ENCODE peak calls at places on chromosome 18, in eight cellular contexts. One of them, this sample, is unnamed.

GRCh38 chr18:23302852-23303527 is 150.1 kb upstream of the RIOK3 start:
- DNase-seq in epithelial cell of esophagus: peak
- DNase-seq in GM04504: peak
- DNase-seq in KBM-7: no peak
- DNase-seq in effector memory CD8-positive, alpha-beta T cell: no peak
- DNase-seq in ACHN: no peak
- DNase-seq in CD8-positive, alpha-beta memory T cell: no peak
- DNase-seq in activated CD4-positive, alpha-beta T cell treated with anti-CD3 and anti-CD28 coated beads, Interleukin-2, amount 10 ng/mL, durations not matched to agents 24 days and 14 days: no peak
- DNase-seq in this sample: no peak

GRCh38 chr18:49751427-49752094 is 61.8 kb downstream of the ACAA2 start:
- DNase-seq in epithelial cell of esophagus: peak
- DNase-seq in GM04504: no peak
- DNase-seq in KBM-7: no peak
- DNase-seq in effector memory CD8-positive, alpha-beta T cell: peak
- DNase-seq in ACHN: no peak
- DNase-seq in CD8-positive, alpha-beta memory T cell: no peak
- DNase-seq in activated CD4-positive, alpha-beta T cell treated with anti-CD3 and anti-CD28 coated beads, Interleukin-2, amount 10 ng/mL, durations not matched to agents 24 days and 14 days: no peak
- DNase-seq in this sample: peak

GRCh38 chr18:36408606-36409005 is 111.1 kb downstream of the FHOD3 start:
- DNase-seq in epithelial cell of esophagus: no peak
- DNase-seq in GM04504: no peak
- DNase-seq in KBM-7: no peak
- DNase-seq in effector memory CD8-positive, alpha-beta T cell: no peak
- DNase-seq in ACHN: no peak
- DNase-seq in CD8-positive, alpha-beta memory T cell: no peak
- DNase-seq in activated CD4-positive, alpha-beta T cell treated with anti-CD3 and anti-CD28 coated beads, Interleukin-2, amount 10 ng/mL, durations not matched to agents 24 days and 14 days: no peak
- DNase-seq in this sample: no peak

GRCh38 chr18:13889661-13890060 is 25.7 kb downstream of the MC2R start:
- DNase-seq in epithelial cell of esophagus: no peak
- DNase-seq in GM04504: no peak
- DNase-seq in KBM-7: no peak
- DNase-seq in effector memory CD8-positive, alpha-beta T cell: no peak
- DNase-seq in ACHN: no peak
- DNase-seq in CD8-positive, alpha-beta memory T cell: no peak
- DNase-seq in activated CD4-positive, alpha-beta T cell treated with anti-CD3 and anti-CD28 coated beads, Interleukin-2, amount 10 ng/mL, durations not matched to agents 24 days and 14 days: no peak
- DNase-seq in this sample: no peak

GRCh38 chr18:8260319-8260718 is 348.9 kb upstream of the RAB12 start:
- DNase-seq in epithelial cell of esophagus: peak
- DNase-seq in GM04504: no peak
- DNase-seq in KBM-7: no peak
- DNase-seq in effector memory CD8-positive, alpha-beta T cell: no peak
- DNase-seq in ACHN: no peak
- DNase-seq in CD8-positive, alpha-beta memory T cell: no peak
- DNase-seq in activated CD4-positive, alpha-beta T cell treated with anti-CD3 and anti-CD28 coated beads, Interleukin-2, amount 10 ng/mL, durations not matched to agents 24 days and 14 days: no peak
- DNase-seq in this sample: no peak

GRCh38 chr18:73647391-73647790 is 500.2 kb downstream of the FBXO15 start:
- DNase-seq in epithelial cell of esophagus: no peak
- DNase-seq in GM04504: no peak
- DNase-seq in KBM-7: no peak
- DNase-seq in effector memory CD8-positive, alpha-beta T cell: no peak
- DNase-seq in ACHN: no peak
- DNase-seq in CD8-positive, alpha-beta memory T cell: no peak
- DNase-seq in activated CD4-positive, alpha-beta T cell treated with anti-CD3 and anti-CD28 coated beads, Interleukin-2, amount 10 ng/mL, durations not matched to agents 24 days and 14 days: no peak
- DNase-seq in this sample: no peak

GRCh38 chr18:68714356-68714706 is 577 bp downstream of the TMX3 start:
- DNase-seq in epithelial cell of esophagus: peak
- DNase-seq in GM04504: no peak
- DNase-seq in KBM-7: no peak
- DNase-seq in effector memory CD8-positive, alpha-beta T cell: no peak
- DNase-seq in ACHN: peak
- DNase-seq in CD8-positive, alpha-beta memory T cell: no peak
- DNase-seq in activated CD4-positive, alpha-beta T cell treated with anti-CD3 and anti-CD28 coated beads, Interleukin-2, amount 10 ng/mL, durations not matched to agents 24 days and 14 days: no peak
- DNase-seq in this sample: no peak

GRCh38 chr18:49098386-49098785 is 147.6 kb upstream of the SMAD7 start:
- DNase-seq in epithelial cell of esophagus: no peak
- DNase-seq in GM04504: no peak
- DNase-seq in KBM-7: no peak
- DNase-seq in effector memory CD8-positive, alpha-beta T cell: no peak
- DNase-seq in ACHN: no peak
- DNase-seq in CD8-positive, alpha-beta memory T cell: no peak
- DNase-seq in activated CD4-positive, alpha-beta T cell treated with anti-CD3 and anti-CD28 coated beads, Interleukin-2, amount 10 ng/mL, durations not matched to agents 24 days and 14 days: no peak
- DNase-seq in this sample: no peak

GRCh38 chr18:79399275-79400081 is 3.7 kb downstream of the NFATC1 start:
- DNase-seq in epithelial cell of esophagus: no peak
- DNase-seq in GM04504: no peak
- DNase-seq in KBM-7: no peak
- DNase-seq in effector memory CD8-positive, alpha-beta T cell: no peak
- DNase-seq in ACHN: no peak
- DNase-seq in CD8-positive, alpha-beta memory T cell: no peak
- DNase-seq in activated CD4-positive, alpha-beta T cell treated with anti-CD3 and anti-CD28 coated beads, Interleukin-2, amount 10 ng/mL, durations not matched to agents 24 days and 14 days: peak
- DNase-seq in this sample: no peak

GRCh38 chr18:22314406-22314805 is 103.3 kb downstream of the CTAGE1 start:
- DNase-seq in epithelial cell of esophagus: peak
- DNase-seq in GM04504: peak
- DNase-seq in KBM-7: no peak
- DNase-seq in effector memory CD8-positive, alpha-beta T cell: no peak
- DNase-seq in ACHN: no peak
- DNase-seq in CD8-positive, alpha-beta memory T cell: no peak
- DNase-seq in activated CD4-positive, alpha-beta T cell treated with anti-CD3 and anti-CD28 coated beads, Interleukin-2, amount 10 ng/mL, durations not matched to agents 24 days and 14 days: no peak
- DNase-seq in this sample: no peak

GRCh38 chr18:54261894-54262293 is 7.4 kb upstream of the POLI start:
- DNase-seq in epithelial cell of esophagus: no peak
- DNase-seq in GM04504: no peak
- DNase-seq in KBM-7: peak
- DNase-seq in effector memory CD8-positive, alpha-beta T cell: no peak
- DNase-seq in ACHN: no peak
- DNase-seq in CD8-positive, alpha-beta memory T cell: no peak
- DNase-seq in activated CD4-positive, alpha-beta T cell treated with anti-CD3 and anti-CD28 coated beads, Interleukin-2, amount 10 ng/mL, durations not matched to agents 24 days and 14 days: peak
- DNase-seq in this sample: no peak

GRCh38 chr18:62894681-62895390 is 179.5 kb downstream of the PHLPP1 start:
- DNase-seq in epithelial cell of esophagus: peak
- DNase-seq in GM04504: no peak
- DNase-seq in KBM-7: no peak
- DNase-seq in effector memory CD8-positive, alpha-beta T cell: no peak
- DNase-seq in ACHN: no peak
- DNase-seq in CD8-positive, alpha-beta memory T cell: no peak
- DNase-seq in activated CD4-positive, alpha-beta T cell treated with anti-CD3 and anti-CD28 coated beads, Interleukin-2, amount 10 ng/mL, durations not matched to agents 24 days and 14 days: no peak
- DNase-seq in this sample: no peak

GRCh38 chr18:59143441-59143840 is 3.8 kb downstream of the SEC11C start:
- DNase-seq in epithelial cell of esophagus: no peak
- DNase-seq in GM04504: no peak
- DNase-seq in KBM-7: no peak
- DNase-seq in effector memory CD8-positive, alpha-beta T cell: no peak
- DNase-seq in ACHN: no peak
- DNase-seq in CD8-positive, alpha-beta memory T cell: no peak
- DNase-seq in activated CD4-positive, alpha-beta T cell treated with anti-CD3 and anti-CD28 coated beads, Interleukin-2, amount 10 ng/mL, durations not matched to agents 24 days and 14 days: no peak
- DNase-seq in this sample: no peak

GRCh38 chr18:14917311-14917710 is 169.3 kb downstream of the ANKRD30B start:
- DNase-seq in epithelial cell of esophagus: no peak
- DNase-seq in GM04504: no peak
- DNase-seq in KBM-7: no peak
- DNase-seq in effector memory CD8-positive, alpha-beta T cell: no peak
- DNase-seq in ACHN: no peak
- DNase-seq in CD8-positive, alpha-beta memory T cell: no peak
- DNase-seq in activated CD4-positive, alpha-beta T cell treated with anti-CD3 and anti-CD28 coated beads, Interleukin-2, amount 10 ng/mL, durations not matched to agents 24 days and 14 days: no peak
- DNase-seq in this sample: no peak

GRCh38 chr18:23135679-23136325 is 517 bp downstream of the CABLES1 start:
- DNase-seq in epithelial cell of esophagus: peak
- DNase-seq in GM04504: no peak
- DNase-seq in KBM-7: no peak
- DNase-seq in effector memory CD8-positive, alpha-beta T cell: peak
- DNase-seq in ACHN: peak
- DNase-seq in CD8-positive, alpha-beta memory T cell: no peak
- DNase-seq in activated CD4-positive, alpha-beta T cell treated with anti-CD3 and anti-CD28 coated beads, Interleukin-2, amount 10 ng/mL, durations not matched to agents 24 days and 14 days: peak
- DNase-seq in this sample: no peak

GRCh38 chr18:36321636-36322407 is 24.3 kb downstream of the FHOD3 start:
- DNase-seq in epithelial cell of esophagus: peak
- DNase-seq in GM04504: no peak
- DNase-seq in KBM-7: no peak
- DNase-seq in effector memory CD8-positive, alpha-beta T cell: no peak
- DNase-seq in ACHN: peak
- DNase-seq in CD8-positive, alpha-beta memory T cell: no peak
- DNase-seq in activated CD4-positive, alpha-beta T cell treated with anti-CD3 and anti-CD28 coated beads, Interleukin-2, amount 10 ng/mL, durations not matched to agents 24 days and 14 days: no peak
- DNase-seq in this sample: no peak

GRCh38 chr18:42578781-42579180 is 536.7 kb downstream of the RIT2 start:
- DNase-seq in epithelial cell of esophagus: peak
- DNase-seq in GM04504: no peak
- DNase-seq in KBM-7: no peak
- DNase-seq in effector memory CD8-positive, alpha-beta T cell: no peak
- DNase-seq in ACHN: no peak
- DNase-seq in CD8-positive, alpha-beta memory T cell: no peak
- DNase-seq in activated CD4-positive, alpha-beta T cell treated with anti-CD3 and anti-CD28 coated beads, Interleukin-2, amount 10 ng/mL, durations not matched to agents 24 days and 14 days: no peak
- DNase-seq in this sample: no peak

GRCh38 chr18:79405019-79405780 is 9.5 kb downstream of the NFATC1 start:
- DNase-seq in epithelial cell of esophagus: no peak
- DNase-seq in GM04504: no peak
- DNase-seq in KBM-7: no peak
- DNase-seq in effector memory CD8-positive, alpha-beta T cell: no peak
- DNase-seq in ACHN: no peak
- DNase-seq in CD8-positive, alpha-beta memory T cell: no peak
- DNase-seq in activated CD4-positive, alpha-beta T cell treated with anti-CD3 and anti-CD28 coated beads, Interleukin-2, amount 10 ng/mL, durations not matched to agents 24 days and 14 days: peak
- DNase-seq in this sample: no peak

GRCh38 chr18:26656944-26657536 is 108.7 kb upstream of the KCTD1 start:
- DNase-seq in epithelial cell of esophagus: peak
- DNase-seq in GM04504: no peak
- DNase-seq in KBM-7: peak
- DNase-seq in effector memory CD8-positive, alpha-beta T cell: no peak
- DNase-seq in ACHN: peak
- DNase-seq in CD8-positive, alpha-beta memory T cell: no peak
- DNase-seq in activated CD4-positive, alpha-beta T cell treated with anti-CD3 and anti-CD28 coated beads, Interleukin-2, amount 10 ng/mL, durations not matched to agents 24 days and 14 days: peak
- DNase-seq in this sample: peak

GRCh38 chr18:69845588-69846506 is 101.8 kb downstream of the CD226 start:
- DNase-seq in epithelial cell of esophagus: no peak
- DNase-seq in GM04504: no peak
- DNase-seq in KBM-7: peak
- DNase-seq in effector memory CD8-positive, alpha-beta T cell: no peak
- DNase-seq in ACHN: no peak
- DNase-seq in CD8-positive, alpha-beta memory T cell: no peak
- DNase-seq in activated CD4-positive, alpha-beta T cell treated with anti-CD3 and anti-CD28 coated beads, Interleukin-2, amount 10 ng/mL, durations not matched to agents 24 days and 14 days: no peak
- DNase-seq in this sample: peak

GRCh38 chr18:66046025-66046602 is 295.3 kb downstream of the CDH7 start:
- DNase-seq in epithelial cell of esophagus: no peak
- DNase-seq in GM04504: no peak
- DNase-seq in KBM-7: no peak
- DNase-seq in effector memory CD8-positive, alpha-beta T cell: no peak
- DNase-seq in ACHN: peak
- DNase-seq in CD8-positive, alpha-beta memory T cell: no peak
- DNase-seq in activated CD4-positive, alpha-beta T cell treated with anti-CD3 and anti-CD28 coated beads, Interleukin-2, amount 10 ng/mL, durations not matched to agents 24 days and 14 days: no peak
- DNase-seq in this sample: no peak

GRCh38 chr18:49931760-49932159 is 118.4 kb upstream of the ACAA2 start:
- DNase-seq in epithelial cell of esophagus: no peak
- DNase-seq in GM04504: no peak
- DNase-seq in KBM-7: no peak
- DNase-seq in effector memory CD8-positive, alpha-beta T cell: no peak
- DNase-seq in ACHN: no peak
- DNase-seq in CD8-positive, alpha-beta memory T cell: no peak
- DNase-seq in activated CD4-positive, alpha-beta T cell treated with anti-CD3 and anti-CD28 coated beads, Interleukin-2, amount 10 ng/mL, durations not matched to agents 24 days and 14 days: no peak
- DNase-seq in this sample: no peak

GRCh38 chr18:49016648-49017539 is 66.1 kb upstream of the SMAD7 start:
- DNase-seq in epithelial cell of esophagus: peak
- DNase-seq in GM04504: peak
- DNase-seq in KBM-7: no peak
- DNase-seq in effector memory CD8-positive, alpha-beta T cell: no peak
- DNase-seq in ACHN: peak
- DNase-seq in CD8-positive, alpha-beta memory T cell: no peak
- DNase-seq in activated CD4-positive, alpha-beta T cell treated with anti-CD3 and anti-CD28 coated beads, Interleukin-2, amount 10 ng/mL, durations not matched to agents 24 days and 14 days: no peak
- DNase-seq in this sample: no peak

GRCh38 chr18:79519751-79520472 is 124.2 kb downstream of the NFATC1 start:
- DNase-seq in epithelial cell of esophagus: no peak
- DNase-seq in GM04504: no peak
- DNase-seq in KBM-7: no peak
- DNase-seq in effector memory CD8-positive, alpha-beta T cell: no peak
- DNase-seq in ACHN: no peak
- DNase-seq in CD8-positive, alpha-beta memory T cell: no peak
- DNase-seq in activated CD4-positive, alpha-beta T cell treated with anti-CD3 and anti-CD28 coated beads, Interleukin-2, amount 10 ng/mL, durations not matched to agents 24 days and 14 days: peak
- DNase-seq in this sample: no peak

GRCh38 chr18:61998335-61998734 is 105.5 kb upstream of the RNF152 start:
- DNase-seq in epithelial cell of esophagus: peak
- DNase-seq in GM04504: no peak
- DNase-seq in KBM-7: no peak
- DNase-seq in effector memory CD8-positive, alpha-beta T cell: no peak
- DNase-seq in ACHN: no peak
- DNase-seq in CD8-positive, alpha-beta memory T cell: no peak
- DNase-seq in activated CD4-positive, alpha-beta T cell treated with anti-CD3 and anti-CD28 coated beads, Interleukin-2, amount 10 ng/mL, durations not matched to agents 24 days and 14 days: no peak
- DNase-seq in this sample: no peak

GRCh38 chr18:10142496-10143160 is 228.8 kb downstream of the VAPA start:
- DNase-seq in epithelial cell of esophagus: no peak
- DNase-seq in GM04504: no peak
- DNase-seq in KBM-7: no peak
- DNase-seq in effector memory CD8-positive, alpha-beta T cell: no peak
- DNase-seq in ACHN: peak
- DNase-seq in CD8-positive, alpha-beta memory T cell: no peak
- DNase-seq in activated CD4-positive, alpha-beta T cell treated with anti-CD3 and anti-CD28 coated beads, Interleukin-2, amount 10 ng/mL, durations not matched to agents 24 days and 14 days: no peak
- DNase-seq in this sample: no peak

GRCh38 chr18:63063171-63063570 is 256.4 kb downstream of the BCL2 start:
- DNase-seq in epithelial cell of esophagus: no peak
- DNase-seq in GM04504: peak
- DNase-seq in KBM-7: no peak
- DNase-seq in effector memory CD8-positive, alpha-beta T cell: no peak
- DNase-seq in ACHN: no peak
- DNase-seq in CD8-positive, alpha-beta memory T cell: no peak
- DNase-seq in activated CD4-positive, alpha-beta T cell treated with anti-CD3 and anti-CD28 coated beads, Interleukin-2, amount 10 ng/mL, durations not matched to agents 24 days and 14 days: no peak
- DNase-seq in this sample: no peak

GRCh38 chr18:41747723-41748242 is 207.3 kb upstream of the PIK3C3 start:
- DNase-seq in epithelial cell of esophagus: no peak
- DNase-seq in GM04504: no peak
- DNase-seq in KBM-7: no peak
- DNase-seq in effector memory CD8-positive, alpha-beta T cell: no peak
- DNase-seq in ACHN: no peak
- DNase-seq in CD8-positive, alpha-beta memory T cell: no peak
- DNase-seq in activated CD4-positive, alpha-beta T cell treated with anti-CD3 and anti-CD28 coated beads, Interleukin-2, amount 10 ng/mL, durations not matched to agents 24 days and 14 days: no peak
- DNase-seq in this sample: no peak

GRCh38 chr18:213977-214376 is 53.9 kb downstream of the THOC1 start:
- DNase-seq in epithelial cell of esophagus: no peak
- DNase-seq in GM04504: no peak
- DNase-seq in KBM-7: no peak
- DNase-seq in effector memory CD8-positive, alpha-beta T cell: no peak
- DNase-seq in ACHN: no peak
- DNase-seq in CD8-positive, alpha-beta memory T cell: no peak
- DNase-seq in activated CD4-positive, alpha-beta T cell treated with anti-CD3 and anti-CD28 coated beads, Interleukin-2, amount 10 ng/mL, durations not matched to agents 24 days and 14 days: no peak
- DNase-seq in this sample: no peak

GRCh38 chr18:42447688-42448087 is 492.7 kb downstream of the PIK3C3 start:
- DNase-seq in epithelial cell of esophagus: no peak
- DNase-seq in GM04504: no peak
- DNase-seq in KBM-7: no peak
- DNase-seq in effector memory CD8-positive, alpha-beta T cell: no peak
- DNase-seq in ACHN: no peak
- DNase-seq in CD8-positive, alpha-beta memory T cell: no peak
- DNase-seq in activated CD4-positive, alpha-beta T cell treated with anti-CD3 and anti-CD28 coated beads, Interleukin-2, amount 10 ng/mL, durations not matched to agents 24 days and 14 days: no peak
- DNase-seq in this sample: no peak

GRCh38 chr18:67726882-67727281 is 210.4 kb upstream of the DSEL start:
- DNase-seq in epithelial cell of esophagus: no peak
- DNase-seq in GM04504: no peak
- DNase-seq in KBM-7: no peak
- DNase-seq in effector memory CD8-positive, alpha-beta T cell: no peak
- DNase-seq in ACHN: no peak
- DNase-seq in CD8-positive, alpha-beta memory T cell: no peak
- DNase-seq in activated CD4-positive, alpha-beta T cell treated with anti-CD3 and anti-CD28 coated beads, Interleukin-2, amount 10 ng/mL, durations not matched to agents 24 days and 14 days: no peak
- DNase-seq in this sample: no peak

GRCh38 chr18:24115628-24116027 is 23.2 kb upstream of the CABYR start:
- DNase-seq in epithelial cell of esophagus: no peak
- DNase-seq in GM04504: no peak
- DNase-seq in KBM-7: peak
- DNase-seq in effector memory CD8-positive, alpha-beta T cell: no peak
- DNase-seq in ACHN: no peak
- DNase-seq in CD8-positive, alpha-beta memory T cell: no peak
- DNase-seq in activated CD4-positive, alpha-beta T cell treated with anti-CD3 and anti-CD28 coated beads, Interleukin-2, amount 10 ng/mL, durations not matched to agents 24 days and 14 days: no peak
- DNase-seq in this sample: peak

GRCh38 chr18:24530630-24531111 is 70.2 kb downstream of the HRH4 start:
- DNase-seq in epithelial cell of esophagus: peak
- DNase-seq in GM04504: peak
- DNase-seq in KBM-7: peak
- DNase-seq in effector memory CD8-positive, alpha-beta T cell: no peak
- DNase-seq in ACHN: peak
- DNase-seq in CD8-positive, alpha-beta memory T cell: no peak
- DNase-seq in activated CD4-positive, alpha-beta T cell treated with anti-CD3 and anti-CD28 coated beads, Interleukin-2, amount 10 ng/mL, durations not matched to agents 24 days and 14 days: no peak
- DNase-seq in this sample: no peak

GRCh38 chr18:57544958-57545661 is 41.4 kb downstream of the FECH start:
- DNase-seq in epithelial cell of esophagus: no peak
- DNase-seq in GM04504: no peak
- DNase-seq in KBM-7: peak
- DNase-seq in effector memory CD8-positive, alpha-beta T cell: no peak
- DNase-seq in ACHN: no peak
- DNase-seq in CD8-positive, alpha-beta memory T cell: no peak
- DNase-seq in activated CD4-positive, alpha-beta T cell treated with anti-CD3 and anti-CD28 coated beads, Interleukin-2, amount 10 ng/mL, durations not matched to agents 24 days and 14 days: no peak
- DNase-seq in this sample: peak